ENCODE peak calls at places on chromosomes 1 and 21, in four cellular contexts. K is K562, S is GM12878, O is H1. J is an unnamed sample.

GRCh38 chr1:20278692-20279130 is 12.0 kb upstream of the VWA5B1 start:
- DNase-seq in K (no peak), S (no peak), O (no peak), J (no peak)

GRCh38 chr1:155071701-155072100 is 6.9 kb upstream of the EFNA3 start:
- DNase-seq in K (no peak), S (no peak), O (no peak), J (no peak)

GRCh38 chr21:45286671-45287437 is 841 bp downstream of the POFUT2 start:
- DNase-seq in K (no peak), S (no peak), O (no peak), J (no peak)

GRCh38 chr1:8426996-8427395 is 109.1 kb downstream of the SLC45A1 start:
- DNase-seq in K (no peak), S (no peak), O (no peak), J (no peak)

GRCh38 chr1:157431751-157432150 is 120.6 kb downstream of the FCRL5 start:
- DNase-seq in K (no peak), S (no peak), O (no peak), J (no peak)

GRCh38 chr1:204314209-204314892 is 45.4 kb downstream of the PLEKHA6 start:
- DNase-seq in K (no peak), S (no peak), O (no peak), J (no peak)

GRCh38 chr1:65421341-65422174 is 1.1 kb downstream of the LEPR start:
- DNase-seq in K (peak), S (no peak), O (no peak), J (no peak)

GRCh38 chr1:209277662-209278061 is 305.9 kb upstream of the CAMK1G start:
- DNase-seq in K (no peak), S (no peak), O (no peak), J (no peak)

GRCh38 chr1:84467298-84467697 is 11.8 kb upstream of the RPF1 start:
- DNase-seq in K (no peak), S (no peak), O (no peak), J (no peak)

GRCh38 chr1:67338642-67339041 is 31.0 kb downstream of the IL12RB2 start:
- DNase-seq in K (no peak), S (peak), O (no peak), J (no peak)

GRCh38 chr1:202144510-202145324 is at the start of gene ARL8A:
- DNase-seq in K (peak), S (no peak), O (no peak), J (no peak)

GRCh38 chr1:192941722-192942411 is 117.3 kb downstream of the UCHL5 start:
- DNase-seq in K (no peak), S (no peak), O (no peak), J (no peak)

GRCh38 chr1:50348449-50349241 is 74.6 kb downstream of the DMRTA2 start:
- DNase-seq in K (peak), S (no peak), O (no peak), J (peak)

GRCh38 chr1:3021801-3022401 is 634 bp downstream of the ACTRT2 start:
- DNase-seq in K (no peak), S (no peak), O (no peak), J (no peak)

GRCh38 chr21:17270234-17270633 is 242.6 kb upstream of the CXADR start:
- DNase-seq in K (peak), S (no peak), O (no peak), J (peak)

GRCh38 chr21:39048574-39048973 is 134.7 kb downstream of the PSMG1 start:
- DNase-seq in K (no peak), S (no peak), O (no peak), J (no peak)

GRCh38 chr1:228198977-228199590 is 8.8 kb upstream of the OBSCN start:
- DNase-seq in K (peak), S (no peak), O (no peak), J (no peak)

GRCh38 chr1:26317612-26318337 is at the start of gene CD52:
- DNase-seq in K (peak), S (peak), O (no peak), J (no peak)

GRCh38 chr1:28056129-28056925 is 32.1 kb downstream of the EYA3 start:
- DNase-seq in K (peak), S (peak), O (no peak), J (no peak)

GRCh38 chr1:201264554-201264953 is 18.8 kb upstream of the PKP1 start:
- DNase-seq in K (no peak), S (no peak), O (no peak), J (no peak)

GRCh38 chr1:6301526-6301925 is 40.6 kb upstream of the GPR153 start:
- DNase-seq in K (no peak), S (no peak), O (no peak), J (no peak)

GRCh38 chr1:184771190-184771691 is 16.6 kb upstream of the EDEM3 start:
- DNase-seq in K (peak), S (no peak), O (no peak), J (no peak)

GRCh38 chr1:21907079-21907418 is 30.1 kb downstream of the HSPG2 start:
- DNase-seq in K (no peak), S (no peak), O (no peak), J (no peak)

GRCh38 chr21:46023126-46023985 is 41.8 kb downstream of the COL6A1 start:
- DNase-seq in K (no peak), S (no peak), O (no peak), J (no peak)

GRCh38 chr1:231702804-231703203 is 76.2 kb downstream of the DISC1 start:
- DNase-seq in K (no peak), S (no peak), O (no peak), J (no peak)
- TF ChIP-seq JUND in K (no peak), S (no peak), O (no peak), J (no peak)

DNA sequence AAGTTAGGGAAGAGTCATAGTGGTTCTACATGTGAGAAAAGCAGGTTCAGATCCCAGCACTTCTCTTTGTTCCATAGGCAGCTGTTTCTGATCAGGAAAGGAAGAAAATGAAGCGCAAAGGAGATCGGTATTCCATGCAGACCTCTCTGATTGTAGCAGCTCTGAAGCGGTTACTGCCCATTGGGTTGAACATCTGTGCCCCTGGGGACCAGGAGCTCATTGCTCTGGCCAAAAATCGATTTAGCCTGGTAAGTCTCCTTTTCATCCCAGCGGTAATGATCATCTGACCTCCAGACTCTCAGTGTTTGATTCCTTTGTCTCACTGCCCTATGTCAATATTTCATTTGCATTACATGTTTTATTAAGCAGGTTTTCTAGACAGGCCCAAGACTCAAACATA is 173.6 kb downstream of the ZP4 start:
- DNase-seq in K (no peak), S (no peak), O (no peak), J (no peak)
- TF ChIP-seq CREB1 in K (no peak), S (no peak), O (no peak), J (no peak)

DNA sequence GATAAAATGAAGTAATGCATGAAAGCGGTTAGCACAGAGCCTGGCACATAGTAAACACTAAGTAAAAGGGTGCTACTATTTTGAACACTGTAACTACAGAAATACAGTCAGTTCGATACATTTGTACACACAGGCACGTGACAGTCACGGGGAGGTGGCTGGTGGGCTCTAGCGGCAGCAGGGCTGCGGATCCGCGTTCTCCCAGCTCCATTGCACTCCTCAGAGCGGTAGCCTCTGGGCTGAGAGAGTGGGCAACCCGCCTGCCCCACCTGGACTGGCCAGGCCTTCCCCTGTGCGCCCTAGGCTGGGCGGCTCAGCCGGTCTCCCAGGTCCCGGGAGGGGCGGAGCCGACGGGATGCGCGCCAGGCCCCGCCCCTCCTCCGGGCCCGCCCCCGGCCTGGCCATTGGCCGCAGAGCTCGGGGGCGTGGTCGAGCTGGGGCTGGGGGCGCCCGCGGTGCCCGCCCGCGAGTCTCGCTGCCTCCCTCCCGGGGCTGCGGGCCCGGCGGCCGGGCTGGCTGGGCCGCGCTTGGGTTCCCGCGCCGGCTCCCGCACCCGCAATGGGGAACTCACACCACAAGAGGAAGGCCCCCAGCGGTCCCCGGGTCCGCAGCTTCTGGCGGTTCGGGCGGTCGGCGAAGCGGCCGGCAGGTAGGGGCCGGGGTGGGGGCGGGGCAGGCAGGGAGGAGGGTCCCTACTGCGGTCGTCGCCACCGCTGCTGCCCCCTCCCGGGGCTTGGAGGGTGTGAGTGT is 51.1 kb upstream of the SYNC start:
- DNase-seq in K (peak), S (no peak), O (peak), J (no peak)
- TF ChIP-seq JUND in K (no peak), S (no peak), O (no peak), J (no peak)

GRCh38 chr1:203153051-203153988 is 22.3 kb downstream of the MYBPH start:
- DNase-seq in K (no peak), S (no peak), O (no peak), J (no peak)
- TF ChIP-seq CREB1 in K (no peak), S (no peak), O (no peak), J (no peak)

GRCh38 chr1:108878678-108879077 is 1.9 kb downstream of the GPSM2 start:
- DNase-seq in K (no peak), S (no peak), O (no peak), J (no peak)

GRCh38 chr1:108877858-108878257 is 1.1 kb downstream of the GPSM2 start:
- DNase-seq in K (peak), S (no peak), O (no peak), J (no peak)

GRCh38 chr1:108880850-108881249 is 4.1 kb downstream of the GPSM2 start:
- DNase-seq in K (peak), S (no peak), O (no peak), J (no peak)

GRCh38 chr1:108881369-108881768 is 4.6 kb downstream of the GPSM2 start:
- DNase-seq in K (no peak), S (no peak), O (no peak), J (no peak)

DNA sequence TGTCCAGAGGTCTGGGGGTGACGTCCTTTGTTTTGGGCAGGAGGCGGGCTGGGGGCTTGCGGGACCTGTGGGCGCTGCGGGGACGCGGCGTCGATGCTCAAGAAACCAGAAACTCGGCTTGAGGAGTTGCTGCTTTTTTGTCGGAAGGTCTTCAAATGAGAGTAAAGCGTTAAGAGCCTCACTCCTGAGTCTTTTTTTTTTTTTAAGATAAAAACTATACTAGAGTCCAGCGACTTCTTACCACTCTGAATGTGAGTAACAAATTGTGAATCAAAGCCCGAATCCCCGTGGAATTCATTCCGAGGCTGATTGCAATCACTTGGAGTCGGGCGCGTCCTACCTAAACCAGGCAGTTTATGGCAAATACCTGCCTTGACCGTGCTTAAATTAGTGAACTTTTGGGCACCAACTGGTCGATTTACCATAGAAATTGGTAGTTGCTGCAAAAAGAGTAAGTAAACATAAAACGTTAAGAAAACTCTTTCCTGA is 583 bp downstream of the GPSM2 start:
- DNase-seq in K (peak), S (no peak), O (no peak), J (no peak)
- TF ChIP-seq JUND in K (no peak), S (no peak), O (no peak), J (no peak)

GRCh38 chr1:172121071-172121717 is 279.9 kb downstream of the DNM3 start:
- DNase-seq in K (no peak), S (no peak), O (no peak), J (no peak)
- TF ChIP-seq CREB1 in K (no peak), S (no peak), O (no peak), J (no peak)

J was measured in HepG2.